ENCODE peak calls at places on chromosomes 5 and 9, in five cellular contexts. One of them, this sample, is unnamed.

GRCh38 chr5:136810198-136810823 is 445.0 kb upstream of the TRPC7 start:
- DNase-seq in GM19239: no peak
- DNase-seq in natural killer cell: no peak
- DNase-seq in small intestine: no peak
- DNase-seq in naive thymus-derived CD4-positive, alpha-beta T cell: no peak
- DNase-seq in this sample: no peak

GRCh38 chr5:75049581-75050274 is 2.6 kb downstream of the GCNT4 start:
- DNase-seq in natural killer cell: peak
- DNase-seq in small intestine: peak
- DNase-seq in GM19239: no peak
- DNase-seq in naive thymus-derived CD4-positive, alpha-beta T cell: peak
- DNase-seq in this sample: no peak

GRCh38 chr5:148586796-148587195 is 67.5 kb downstream of the HTR4 start:
- DNase-seq in GM19239: no peak
- DNase-seq in small intestine: no peak
- DNase-seq in natural killer cell: no peak
- DNase-seq in naive thymus-derived CD4-positive, alpha-beta T cell: no peak
- DNase-seq in this sample: no peak

GRCh38 chr9:89149726-89150125 is 28.9 kb downstream of the SHC3 start:
- DNase-seq in naive thymus-derived CD4-positive, alpha-beta T cell: no peak
- DNase-seq in small intestine: no peak
- DNase-seq in GM19239: no peak
- DNase-seq in natural killer cell: no peak
- DNase-seq in this sample: no peak

GRCh38 chr5:82834151-82834550 is 243.0 kb downstream of the TMEM167A start:
- DNase-seq in GM19239: no peak
- DNase-seq in small intestine: no peak
- DNase-seq in natural killer cell: no peak
- DNase-seq in naive thymus-derived CD4-positive, alpha-beta T cell: no peak
- DNase-seq in this sample: no peak

GRCh38 chr9:82149647-82150046 is 161.1 kb downstream of the SPATA31D1 start:
- DNase-seq in GM19239: no peak
- DNase-seq in natural killer cell: no peak
- DNase-seq in small intestine: no peak
- DNase-seq in naive thymus-derived CD4-positive, alpha-beta T cell: no peak
- DNase-seq in this sample: no peak

GRCh38 chr5:109105631-109106267 is 304.0 kb downstream of the PJA2 start:
- DNase-seq in natural killer cell: no peak
- DNase-seq in naive thymus-derived CD4-positive, alpha-beta T cell: no peak
- DNase-seq in GM19239: no peak
- DNase-seq in small intestine: no peak
- DNase-seq in this sample: no peak

GRCh38 chr5:175738595-175739133 is 80.8 kb downstream of the HRH2 start:
- DNase-seq in natural killer cell: no peak
- DNase-seq in small intestine: no peak
- DNase-seq in GM19239: no peak
- DNase-seq in naive thymus-derived CD4-positive, alpha-beta T cell: no peak
- DNase-seq in this sample: no peak

GRCh38 chr5:141515141-141515540 is 26.3 kb downstream of the PCDHGC5 start:
- DNase-seq in naive thymus-derived CD4-positive, alpha-beta T cell: no peak
- DNase-seq in GM19239: no peak
- DNase-seq in natural killer cell: no peak
- DNase-seq in small intestine: no peak
- DNase-seq in this sample: no peak

GRCh38 chr9:108832179-108832500 is 23.6 kb downstream of the ACTL7B start:
- DNase-seq in GM19239: no peak
- DNase-seq in natural killer cell: no peak
- DNase-seq in small intestine: no peak
- DNase-seq in naive thymus-derived CD4-positive, alpha-beta T cell: no peak
- DNase-seq in this sample: no peak

GRCh38 chr5:147819371-147819770 is 12.1 kb downstream of the SPINK1 start:
- DNase-seq in natural killer cell: no peak
- DNase-seq in GM19239: no peak
- DNase-seq in small intestine: no peak
- DNase-seq in naive thymus-derived CD4-positive, alpha-beta T cell: no peak
- DNase-seq in this sample: no peak

GRCh38 chr9:99474186-99474585 is 252.1 kb downstream of the SEC61B start:
- DNase-seq in natural killer cell: no peak
- DNase-seq in GM19239: no peak
- DNase-seq in naive thymus-derived CD4-positive, alpha-beta T cell: no peak
- DNase-seq in small intestine: no peak
- DNase-seq in this sample: no peak

GRCh38 chr5:133106761-133107572 is 55.2 kb downstream of the HSPA4 start:
- DNase-seq in naive thymus-derived CD4-positive, alpha-beta T cell: no peak
- DNase-seq in natural killer cell: no peak
- DNase-seq in GM19239: no peak
- DNase-seq in small intestine: no peak
- DNase-seq in this sample: no peak

GRCh38 chr9:4167040-4167671 is 132.7 kb downstream of the GLIS3 start:
- DNase-seq in small intestine: no peak
- DNase-seq in GM19239: no peak
- DNase-seq in natural killer cell: no peak
- DNase-seq in naive thymus-derived CD4-positive, alpha-beta T cell: no peak
- DNase-seq in this sample: no peak

GRCh38 chr5:93598141-93598996 is 15.3 kb downstream of the NR2F1 start:
- DNase-seq in small intestine: no peak
- DNase-seq in naive thymus-derived CD4-positive, alpha-beta T cell: no peak
- DNase-seq in natural killer cell: no peak
- DNase-seq in GM19239: no peak
- DNase-seq in this sample: no peak

GRCh38 chr5:36662291-36662851 is 56.0 kb downstream of the SLC1A3 start:
- DNase-seq in natural killer cell: no peak
- DNase-seq in GM19239: no peak
- DNase-seq in naive thymus-derived CD4-positive, alpha-beta T cell: no peak
- DNase-seq in small intestine: no peak
- DNase-seq in this sample: no peak

GRCh38 chr5:32598997-32599549 is 13.7 kb downstream of the SUB1 start:
- DNase-seq in small intestine: no peak
- DNase-seq in natural killer cell: no peak
- DNase-seq in GM19239: no peak
- DNase-seq in naive thymus-derived CD4-positive, alpha-beta T cell: no peak
- DNase-seq in this sample: no peak

GRCh38 chr9:10479172-10479571 is 133.6 kb downstream of the PTPRD start:
- DNase-seq in naive thymus-derived CD4-positive, alpha-beta T cell: no peak
- DNase-seq in natural killer cell: no peak
- DNase-seq in small intestine: no peak
- DNase-seq in GM19239: no peak
- DNase-seq in this sample: no peak

GRCh38 chr5:136053336-136054121 is 24.7 kb downstream of the TGFBI start:
- DNase-seq in naive thymus-derived CD4-positive, alpha-beta T cell: no peak
- DNase-seq in natural killer cell: no peak
- DNase-seq in small intestine: no peak
- DNase-seq in GM19239: no peak
- DNase-seq in this sample: no peak

GRCh38 chr9:113464672-113465271 is 1.2 kb downstream of the RGS3 start:
- DNase-seq in GM19239: no peak
- DNase-seq in naive thymus-derived CD4-positive, alpha-beta T cell: no peak
- DNase-seq in natural killer cell: no peak
- DNase-seq in small intestine: peak
- DNase-seq in this sample: no peak

GRCh38 chr5:124664287-124664686 is 82.2 kb downstream of the ZNF608 start:
- DNase-seq in naive thymus-derived CD4-positive, alpha-beta T cell: no peak
- DNase-seq in natural killer cell: no peak
- DNase-seq in small intestine: no peak
- DNase-seq in GM19239: no peak
- DNase-seq in this sample: no peak

GRCh38 chr5:143008032-143008431 is 237.9 kb downstream of the ARHGAP26 start:
- DNase-seq in natural killer cell: no peak
- DNase-seq in GM19239: no peak
- DNase-seq in small intestine: no peak
- DNase-seq in naive thymus-derived CD4-positive, alpha-beta T cell: no peak
- DNase-seq in this sample: no peak

GRCh38 chr9:68704804-68705635 is at the start of gene PIP5K1B:
- DNase-seq in natural killer cell: peak
- DNase-seq in naive thymus-derived CD4-positive, alpha-beta T cell: no peak
- DNase-seq in GM19239: peak
- DNase-seq in small intestine: peak
- DNase-seq in this sample: peak

GRCh38 chr5:84494453-84494852 is 109.8 kb upstream of the EDIL3 start:
- DNase-seq in small intestine: no peak
- DNase-seq in naive thymus-derived CD4-positive, alpha-beta T cell: no peak
- DNase-seq in GM19239: no peak
- DNase-seq in natural killer cell: no peak
- DNase-seq in this sample: no peak

GRCh38 chr5:101473483-101473882 is 570.4 kb upstream of the ST8SIA4 start:
- DNase-seq in small intestine: no peak
- DNase-seq in naive thymus-derived CD4-positive, alpha-beta T cell: no peak
- DNase-seq in GM19239: no peak
- DNase-seq in natural killer cell: no peak
- DNase-seq in this sample: no peak

GRCh38 chr5:141422742-141423291 is 2.0 kb downstream of the PCDHGA11 start:
- DNase-seq in naive thymus-derived CD4-positive, alpha-beta T cell: no peak
- DNase-seq in small intestine: no peak
- DNase-seq in natural killer cell: no peak
- DNase-seq in GM19239: no peak
- DNase-seq in this sample: no peak

GRCh38 chr5:144072518-144072927 is 97.9 kb downstream of the YIPF5 start:
- DNase-seq in GM19239: no peak
- DNase-seq in natural killer cell: no peak
- DNase-seq in naive thymus-derived CD4-positive, alpha-beta T cell: no peak
- DNase-seq in small intestine: no peak
- DNase-seq in this sample: no peak

GRCh38 chr5:100175346-100175745 is 359.8 kb upstream of the FAM174A start:
- DNase-seq in natural killer cell: no peak
- DNase-seq in GM19239: no peak
- DNase-seq in naive thymus-derived CD4-positive, alpha-beta T cell: no peak
- DNase-seq in small intestine: no peak
- DNase-seq in this sample: no peak

GRCh38 chr5:374631-375335 is 53.3 kb downstream of the AHRR start:
- DNase-seq in small intestine: no peak
- DNase-seq in GM19239: no peak
- DNase-seq in natural killer cell: no peak
- DNase-seq in naive thymus-derived CD4-positive, alpha-beta T cell: no peak
- DNase-seq in this sample: no peak

GRCh38 chr5:120457839-120458507 is 6.1 kb upstream of the PRR16 start:
- DNase-seq in GM19239: no peak
- DNase-seq in natural killer cell: no peak
- DNase-seq in small intestine: peak
- DNase-seq in naive thymus-derived CD4-positive, alpha-beta T cell: peak
- DNase-seq in this sample: peak

GRCh38 chr5:95669540-95669939 is 13.3 kb downstream of the SPATA9 start:
- DNase-seq in GM19239: no peak
- DNase-seq in naive thymus-derived CD4-positive, alpha-beta T cell: no peak
- DNase-seq in small intestine: no peak
- DNase-seq in natural killer cell: no peak
- DNase-seq in this sample: no peak

GRCh38 chr5:113243349-113243664 is 191.5 kb downstream of the TSSK1B start:
- DNase-seq in naive thymus-derived CD4-positive, alpha-beta T cell: no peak
- DNase-seq in natural killer cell: no peak
- DNase-seq in small intestine: no peak
- DNase-seq in GM19239: no peak
- DNase-seq in this sample: no peak

GRCh38 chr9:89850633-89851325 is 246.0 kb downstream of the GADD45G start:
- DNase-seq in small intestine: no peak
- DNase-seq in naive thymus-derived CD4-positive, alpha-beta T cell: no peak
- DNase-seq in natural killer cell: no peak
- DNase-seq in GM19239: no peak
- DNase-seq in this sample: no peak

GRCh38 chr9:93261281-93261680 is 77.3 kb downstream of the WNK2 start:
- DNase-seq in naive thymus-derived CD4-positive, alpha-beta T cell: no peak
- DNase-seq in small intestine: peak
- DNase-seq in natural killer cell: no peak
- DNase-seq in GM19239: no peak
- DNase-seq in this sample: no peak

GRCh38 chr5:174617285-174617684 is 107.1 kb upstream of the MSX2 start:
- DNase-seq in naive thymus-derived CD4-positive, alpha-beta T cell: no peak
- DNase-seq in small intestine: peak
- DNase-seq in natural killer cell: no peak
- DNase-seq in GM19239: no peak
- DNase-seq in this sample: no peak

GRCh38 chr5:180173875-180174586 is 35.0 kb downstream of the RASGEF1C start:
- DNase-seq in naive thymus-derived CD4-positive, alpha-beta T cell: no peak
- DNase-seq in GM19239: no peak
- DNase-seq in natural killer cell: no peak
- DNase-seq in small intestine: no peak
- DNase-seq in this sample: no peak

GRCh38 chr5:172878585-172879433 is 44.8 kb downstream of the ERGIC1 start:
- DNase-seq in naive thymus-derived CD4-positive, alpha-beta T cell: no peak
- DNase-seq in GM19239: no peak
- DNase-seq in small intestine: no peak
- DNase-seq in natural killer cell: no peak
- DNase-seq in this sample: no peak

GRCh38 chr9:129930743-129931142 is 95.5 kb downstream of the USP20 start:
- DNase-seq in natural killer cell: no peak
- DNase-seq in GM19239: no peak
- DNase-seq in naive thymus-derived CD4-positive, alpha-beta T cell: no peak
- DNase-seq in small intestine: no peak
- DNase-seq in this sample: no peak

GRCh38 chr5:55533806-55534435 is 843 bp downstream of the PLPP1 start:
- DNase-seq in GM19239: peak
- DNase-seq in natural killer cell: no peak
- DNase-seq in small intestine: peak
- DNase-seq in naive thymus-derived CD4-positive, alpha-beta T cell: no peak
- DNase-seq in this sample: no peak

This sample was measured in naive B cell.